ENCODE peak calls at places on chromosomes 1 and 21, in eight cellular contexts. N is fibroblast of mammary gland, C is GM12864, Z is mammary epithelial cell, V is AG09309, O is left ventricle myocardium inferior, Q is heart left ventricle, E is choroid plexus epithelial cell. B is an unnamed sample.

GRCh38 chr1:8350914-8351684 is 33.2 kb downstream of the SLC45A1 start:
- DNase-seq in C (no peak), O (no peak), E (no peak), Z (no peak), Q (no peak), V (no peak), N (no peak), B (no peak)

GRCh38 chr1:242556276-242556675 is 31.8 kb upstream of the PLD5 start:
- DNase-seq in Q (no peak), C (no peak), O (no peak), Z (peak; percentile 66), V (no peak), E (no peak), N (no peak), B (no peak)

GRCh38 chr1:154759196-154759595 is 110.9 kb downstream of the KCNN3 start:
- DNase-seq in E (no peak), Q (peak; percentile 36), C (no peak), V (no peak), O (no peak), Z (no peak), N (no peak), B (no peak)

GRCh38 chr1:4510276-4510691 is 144.1 kb upstream of the AJAP1 start:
- DNase-seq in C (no peak), N (no peak), E (no peak), V (no peak), Z (no peak), O (no peak), Q (no peak), B (no peak)

GRCh38 chr1:183911285-183911684 is 106.4 kb downstream of the RGL1 start:
- DNase-seq in V (no peak), C (peak; percentile 92), Z (no peak), O (no peak), E (no peak), Q (no peak), N (no peak), B (peak; percentile 95)

GRCh38 chr21:34939673-34940321 is 109.3 kb downstream of the RUNX1 start:
- DNase-seq in E (no peak), C (no peak), Q (no peak), V (no peak), Z (no peak), N (no peak), O (no peak), B (no peak)

GRCh38 chr1:235358899-235359298 is 8.3 kb upstream of the TBCE start:
- DNase-seq in O (no peak), V (no peak), C (no peak), N (no peak), E (no peak), Q (no peak), Z (no peak), B (no peak)

GRCh38 chr1:248144513-248145198 is at the start of gene OR2M5:
- DNase-seq in C (no peak), V (no peak), Z (no peak), Q (no peak), O (no peak), N (no peak), E (no peak), B (no peak)

GRCh38 chr1:94929816-94930215 is 2.9 kb upstream of the CNN3 start:
- DNase-seq in Z (no peak), E (no peak), Q (no peak), N (no peak), C (no peak), V (no peak), O (no peak), B (no peak)

GRCh38 chr1:91685994-91686393 is 185.3 kb downstream of the CDC7 start:
- DNase-seq in N (peak; percentile 22), Q (no peak), C (no peak), V (no peak), Z (no peak), E (no peak), O (no peak), B (no peak)

GRCh38 chr1:234258071-234258470 is 115.2 kb upstream of the COA6 start:
- DNase-seq in V (no peak), Z (peak; percentile 48), O (no peak), Q (no peak), N (no peak), C (no peak), E (no peak), B (no peak)

DNA sequence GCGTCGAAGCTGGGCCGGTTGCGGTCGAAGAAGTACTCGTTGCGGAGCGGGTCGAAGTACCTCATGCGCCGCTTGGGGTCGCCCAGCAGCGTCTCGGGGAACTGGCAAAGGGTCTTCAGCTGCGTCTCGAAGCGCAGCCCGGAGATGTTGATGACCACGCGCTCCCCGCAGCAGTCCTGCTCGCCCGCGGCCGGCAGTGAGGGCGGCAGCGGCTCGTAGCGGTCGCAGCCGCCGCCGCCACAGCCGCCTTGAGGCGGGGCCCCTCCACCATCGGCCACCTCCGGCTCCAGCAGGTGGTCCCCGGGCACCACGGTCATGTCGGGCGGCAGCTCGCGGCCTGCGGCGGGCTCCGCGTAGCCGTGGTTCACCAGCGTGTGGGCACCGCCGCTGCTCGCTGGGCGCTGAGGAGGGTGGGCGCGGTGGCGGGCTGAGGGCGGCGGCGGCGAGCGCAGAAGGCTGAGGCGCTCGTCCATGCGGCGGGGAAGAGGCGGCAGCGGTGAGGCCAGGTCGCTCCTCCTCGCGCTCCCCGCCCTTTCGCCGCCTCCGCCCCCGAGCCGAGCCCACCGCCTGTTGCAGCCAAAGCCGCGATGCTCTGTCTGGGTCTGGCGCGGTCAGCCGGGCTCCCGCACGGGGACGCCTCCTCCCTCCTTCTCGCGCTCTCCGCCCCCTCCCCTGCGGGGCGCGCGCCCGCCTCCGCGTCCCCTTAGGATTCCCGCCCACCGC is at the start of gene KCNA3:
- DNase-seq in Q (peak; percentile 42), N (no peak), Z (no peak), C (no peak), O (peak; percentile 19), E (no peak), V (no peak), B (peak; percentile 67)
- H3K4me3 ChIP-seq in Q (peak within 1 kb of the TSS; percentile 54), N (peak within 1 kb of the TSS; percentile 2), Z (peak within 1 kb of the TSS; percentile 16), C (peak within 1 kb of the TSS; percentile 66), O (peak within 1 kb of the TSS; percentile 73), E (peak within 1 kb of the TSS; percentile 36), V (no peak within 1 kb of the TSS), B (peak within 1 kb of the TSS; percentile 83)

GRCh38 chr1:30714025-30714424 is 9.4 kb downstream of the MATN1 start:
- DNase-seq in V (no peak), Q (no peak), E (no peak), O (no peak), C (no peak), N (no peak), Z (no peak), B (no peak)
- TF ChIP-seq CTCF in V (no peak), Q (no peak), E (no peak), O (no peak), C (no peak), N (no peak), Z (no peak), B (no peak)

GRCh38 chr1:56575865-56576264 is 3.5 kb downstream of the PLPP3 start:
- DNase-seq in O (no peak), Z (no peak), N (no peak), E (peak; percentile 26), V (no peak), Q (no peak), C (no peak), B (no peak)
- H3K4me3 ChIP-seq in O (peak overlapping the region; percentile 88), Z (no peak overlapping the region), N (peak overlapping the region; percentile 81), E (no peak overlapping the region), V (peak overlapping the region; percentile 91), Q (peak overlapping the region; percentile 99), C (no peak overlapping the region), B (no peak overlapping the region)

DNA sequence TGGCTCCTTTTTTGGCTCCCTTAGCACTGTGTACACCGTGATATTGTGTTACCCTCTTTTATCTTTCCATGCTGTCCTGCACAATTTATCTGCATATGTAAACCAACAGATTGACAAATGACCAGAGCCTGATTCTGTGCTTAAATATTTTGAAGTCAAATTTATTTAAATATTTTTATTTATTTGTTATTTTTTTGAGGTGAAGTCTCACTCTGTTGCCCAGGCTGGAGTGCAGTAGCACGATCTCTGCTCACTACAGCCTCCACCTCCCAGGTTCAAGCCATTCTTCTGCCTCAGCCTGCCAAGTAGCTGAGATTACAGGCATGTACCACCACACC is 12.8 kb downstream of the PMF1 start:
- DNase-seq in O (no peak), C (no peak), V (no peak), Q (no peak), Z (no peak), E (no peak), N (no peak), B (no peak)
- TF ChIP-seq CTCF in O (no peak), C (no peak), V (no peak), Q (no peak), Z (no peak), E (no peak), N (no peak), B (no peak)

DNA sequence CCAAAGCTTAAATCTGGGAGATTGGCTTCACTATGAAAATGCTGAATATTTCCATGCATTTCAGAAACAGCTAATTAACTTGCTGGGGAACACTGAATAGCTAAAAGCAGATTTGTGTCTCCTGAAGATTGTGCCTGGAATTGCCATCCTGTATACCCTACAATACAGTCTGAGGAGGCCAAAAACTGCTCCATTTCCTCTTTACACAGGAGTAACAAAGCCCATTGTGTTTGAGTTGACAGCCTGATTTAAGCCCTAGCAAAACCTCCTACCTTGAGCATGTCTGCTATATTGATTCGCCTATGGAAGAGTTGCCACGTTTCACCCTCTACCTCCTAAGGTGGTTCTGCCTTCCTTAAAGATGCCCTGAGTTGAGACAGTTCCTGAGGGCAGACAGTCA is 1.5 kb upstream of the PIK3R3 start:
- DNase-seq in Q (peak; percentile 19), O (no peak), N (no peak), E (no peak), C (no peak), Z (no peak), V (no peak), B (no peak)
- H3K4me3 ChIP-seq in Q (peak overlapping the region; percentile 84), O (peak overlapping the region; percentile 84), N (no peak overlapping the region), E (no peak overlapping the region), C (peak overlapping the region; percentile 83), Z (peak overlapping the region; percentile 68), V (no peak overlapping the region), B (peak overlapping the region; percentile 78)

DNA sequence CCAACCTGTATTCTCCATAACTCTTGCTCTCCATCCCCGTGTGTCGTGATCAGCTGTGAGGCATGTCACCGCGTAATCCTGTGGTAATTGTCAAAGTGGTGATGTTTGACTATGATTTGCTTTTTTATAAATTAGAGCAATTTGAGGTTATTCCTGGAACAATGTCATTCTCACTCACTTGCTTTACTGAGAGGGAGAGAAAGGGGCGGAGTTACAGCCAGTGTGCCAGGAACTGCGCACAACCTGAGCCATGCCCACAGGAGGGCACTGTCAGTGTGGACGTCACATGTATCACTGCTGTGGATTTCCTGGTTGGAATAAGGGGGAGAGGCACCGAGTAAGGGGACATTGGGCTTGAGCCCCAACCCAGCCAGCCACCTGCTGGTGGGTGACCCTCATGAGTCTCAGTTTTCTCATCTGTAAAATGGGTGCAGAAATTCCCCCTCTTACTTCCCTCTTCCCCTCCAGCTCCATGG is 6.9 kb downstream of the ADGRB2 start:
- DNase-seq in E (no peak), O (no peak), Z (no peak), N (no peak), Q (no peak), V (no peak), C (no peak), B (no peak)
- TF ChIP-seq CTCF in E (no peak), O (no peak), Z (no peak), N (no peak), Q (no peak), V (no peak), C (peak; percentile 12), B (no peak)